ENCODE peak calls at places on chromosomes 2 and 18, in seven cellular contexts. L is sciatic nerve, E is occipital lobe, U is IMR-90, A is cerebellar cortex, H is fibroblast of lung, P is NCI-H460. Q is an unnamed sample.

GRCh38 chr2:42770288-42771131 is 6.6 kb upstream of the OXER1 start:
- DNase-seq in L (no peak), E (no peak), U (peak; percentile 37), A (peak; percentile 74), H (peak; percentile 29), P (peak; percentile 34), Q (peak; percentile 52)

GRCh38 chr2:164782323-164782722 is 59.3 kb downstream of the COBLL1 start:
- DNase-seq in L (no peak), E (no peak), U (peak; percentile 8), A (no peak), H (peak; percentile 41), P (no peak), Q (peak; percentile 98)

GRCh38 chr18:3916082-3916481 is 466.1 kb downstream of the TGIF1 start:
- DNase-seq in L (no peak), E (peak; percentile 67), U (no peak), A (peak; percentile 96), H (no peak), P (no peak), Q (no peak)

GRCh38 chr2:231666171-231667095 is 41.9 kb upstream of the PTMA start:
- DNase-seq in L (peak; percentile 93), E (peak; percentile 87), U (peak; percentile 91), A (peak; percentile 90), H (peak; percentile 96), P (peak; percentile 93), Q (peak; percentile 91)

GRCh38 chr2:238702691-238703415 is 145.0 kb upstream of the TWIST2 start:
- DNase-seq in L (no peak), E (no peak), U (no peak), A (no peak), H (no peak), P (no peak), Q (no peak)

GRCh38 chr2:119179951-119180350 is 21.4 kb upstream of the C1QL2 start:
- DNase-seq in L (no peak), E (no peak), U (no peak), A (no peak), H (no peak), P (no peak), Q (no peak)

GRCh38 chr2:6793371-6793770 is 72.3 kb downstream of the CMPK2 start:
- DNase-seq in L (no peak), E (no peak), U (peak; percentile 19), A (no peak), H (peak; percentile 5), P (no peak), Q (peak; percentile 45)

GRCh38 chr18:7488571-7488970 is 78.5 kb upstream of the PTPRM start:
- DNase-seq in L (no peak), E (no peak), U (no peak), A (no peak), H (no peak), P (no peak), Q (no peak)

GRCh38 chr2:112150447-112150846 is 12.3 kb downstream of the FBLN7 start:
- DNase-seq in L (no peak), E (no peak), U (peak; percentile 95), A (no peak), H (peak; percentile 60), P (no peak), Q (peak; percentile 97)

GRCh38 chr2:39513641-39514094 is 76.6 kb upstream of the MAP4K3 start:
- DNase-seq in L (peak; percentile 73), E (peak; percentile 50), U (peak; percentile 97), A (peak; percentile 70), H (peak; percentile 94), P (peak; percentile 60), Q (peak; percentile 98)

GRCh38 chr2:125224188-125224587 is 1199.1 kb downstream of the CNTNAP5 start:
- DNase-seq in L (no peak), E (no peak), U (no peak), A (no peak), H (no peak), P (no peak), Q (no peak)

GRCh38 chr2:63078852-63079606 is 28.4 kb downstream of the OTX1 start:
- DNase-seq in L (no peak), E (no peak), U (no peak), A (peak; percentile 26), H (no peak), P (no peak), Q (no peak)

GRCh38 chr2:69789129-69789528 is 40.3 kb upstream of the GMCL1 start:
- DNase-seq in L (no peak), E (no peak), U (peak; percentile 94), A (no peak), H (peak; percentile 58), P (no peak), Q (peak; percentile 96)

GRCh38 chr2:189486237-189486770 is 45.0 kb downstream of the WDR75 start:
- DNase-seq in L (no peak), E (no peak), U (no peak), A (no peak), H (no peak), P (no peak), Q (no peak)

GRCh38 chr2:25885933-25886332 is 7.6 kb upstream of the ASXL2 start:
- DNase-seq in L (no peak), E (no peak), U (peak; percentile 95), A (no peak), H (peak; percentile 76), P (peak; percentile 22), Q (peak; percentile 54)

GRCh38 chr18:25853716-25854465 is 236.5 kb downstream of the SS18 start:
- DNase-seq in L (no peak), E (no peak), U (no peak), A (no peak), H (no peak), P (no peak), Q (no peak)

GRCh38 chr2:205803507-205803906 is 121.2 kb downstream of the NRP2 start:
- DNase-seq in L (no peak), E (no peak), U (no peak), A (no peak), H (no peak), P (no peak), Q (no peak)

GRCh38 chr18:9000736-9001135 is 101.8 kb upstream of the NDUFV2 start:
- DNase-seq in L (no peak), E (no peak), U (peak; percentile 64), A (no peak), H (peak; percentile 46), P (no peak), Q (peak; percentile 54)

GRCh38 chr2:78245394-78246140 is 723.4 kb upstream of the LRRTM4 start:
- DNase-seq in L (no peak), E (no peak), U (no peak), A (no peak), H (no peak), P (no peak), Q (no peak)

GRCh38 chr2:216520156-216520555 is 21.5 kb downstream of the RPL37A start:
- DNase-seq in L (no peak), E (no peak), U (peak; percentile 73), A (no peak), H (no peak), P (no peak), Q (peak; percentile 51)

GRCh38 chr2:173574713-173575112 is 220.0 kb downstream of the CDCA7 start:
- DNase-seq in L (no peak), E (no peak), U (peak; percentile 52), A (no peak), H (peak; percentile 58), P (no peak), Q (no peak)

GRCh38 chr2:99879481-99879880 is 262.9 kb downstream of the AFF3 start:
- DNase-seq in L (no peak), E (no peak), U (peak; percentile 36), A (peak; percentile 38), H (peak; percentile 24), P (no peak), Q (peak; percentile 46)

GRCh38 chr2:43102366-43103092 is 123.9 kb downstream of the ZFP36L2 start:
- DNase-seq in L (no peak), E (no peak), U (peak; percentile 77), A (no peak), H (peak; percentile 87), P (no peak), Q (no peak)

GRCh38 chr2:229081411-229081810 is 189.7 kb downstream of the PID1 start:
- DNase-seq in L (no peak), E (no peak), U (no peak), A (no peak), H (no peak), P (no peak), Q (no peak)

GRCh38 chr2:190062053-190062452 is 476 bp downstream of the MSTN start:
- DNase-seq in L (no peak), E (no peak), U (no peak), A (no peak), H (no peak), P (no peak), Q (no peak)

GRCh38 chr18:69885841-69886531 is 61.7 kb downstream of the CD226 start:
- DNase-seq in L (no peak), E (no peak), U (no peak), A (no peak), H (no peak), P (no peak), Q (no peak)

GRCh38 chr2:33344230-33344629 is 132.2 kb upstream of the RASGRP3 start:
- DNase-seq in L (no peak), E (no peak), U (no peak), A (no peak), H (no peak), P (no peak), Q (no peak)

GRCh38 chr2:111634050-111634784 is 249.8 kb downstream of the ANAPC1 start:
- DNase-seq in L (no peak), E (no peak), U (peak; percentile 59), A (no peak), H (peak; percentile 31), P (no peak), Q (peak; percentile 48)

GRCh38 chr2:240602266-240603050 is 15.9 kb downstream of the CAPN10 start:
- DNase-seq in L (peak; percentile 53), E (no peak), U (no peak), A (no peak), H (no peak), P (no peak), Q (no peak)

GRCh38 chr2:74205586-74205985 is 7.2 kb downstream of the MTHFD2 start:
- DNase-seq in L (no peak), E (no peak), U (no peak), A (no peak), H (no peak), P (no peak), Q (no peak)

GRCh38 chr2:96507957-96508520 is 2.9 kb upstream of the NEURL3 start:
- DNase-seq in L (peak; percentile 87), E (peak; percentile 32), U (peak; percentile 10), A (peak; percentile 48), H (peak; percentile 28), P (peak; percentile 34), Q (peak; percentile 16)

GRCh38 chr2:126900646-126901319 is 2.1 kb downstream of the TEX51 start:
- DNase-seq in L (peak; percentile 18), E (no peak), U (no peak), A (no peak), H (no peak), P (no peak), Q (no peak)

Q was measured in amniotic epithelial cell.